ENCODE peak calls at places on chromosomes 13 and 19, in nine cellular contexts. Q, V, L, G, W, S, B, Y and U are unnamed samples.

GRCh38 chr19:17889609-17890214 is 18.0 kb downstream of the SLC5A5 start:
- DNase-seq in S (peak; percentile 49), Q (no peak), B (no peak), W (no peak), L (peak; percentile 65), G (peak; percentile 66), Y (peak; percentile 90), V (no peak), U (peak; percentile 54)

GRCh38 chr13:30698023-30698422 is 37.3 kb upstream of the ALOX5AP start:
- DNase-seq in B (no peak), S (no peak), G (peak; percentile 54), Q (no peak), V (no peak), L (no peak), W (no peak), Y (no peak), U (no peak)

GRCh38 chr13:111210488-111210887 is 95.4 kb downstream of the ARHGEF7 start:
- DNase-seq in G (peak; percentile 88), S (no peak), Y (no peak), W (no peak), L (no peak), B (no peak), Q (no peak), V (no peak), U (no peak)

GRCh38 chr19:29645911-29646310 is 19.4 kb upstream of the PLEKHF1 start:
- DNase-seq in S (no peak), Q (peak; percentile 64), B (no peak), G (peak; percentile 89), L (no peak), W (no peak), V (no peak), Y (no peak), U (no peak)

GRCh38 chr13:39890537-39890936 is 235.1 kb downstream of the COG6 start:
- DNase-seq in B (no peak), W (no peak), S (no peak), Y (no peak), Q (no peak), L (no peak), G (no peak), V (no peak), U (no peak)

GRCh38 chr13:110759710-110760109 is 46.2 kb downstream of the ING1 start:
- DNase-seq in G (peak; percentile 63), B (no peak), L (no peak), Y (no peak), S (no peak), V (no peak), Q (no peak), W (no peak), U (no peak)

GRCh38 chr19:15449620-15450527 is at the start of gene WIZ:
- DNase-seq in B (peak; percentile 74), S (peak; percentile 95), G (peak; percentile 85), Y (peak; percentile 92), Q (peak; percentile 94), W (peak; percentile 92), L (peak; percentile 72), V (peak; percentile 92), U (peak; percentile 68)

GRCh38 chr13:23618341-23618740 is 48.1 kb downstream of the TNFRSF19 start:
- DNase-seq in Y (peak; percentile 30), W (no peak), B (no peak), L (no peak), V (no peak), S (no peak), G (peak; percentile 97), Q (no peak), U (no peak)

GRCh38 chr13:106173346-106173745 is 362.1 kb downstream of the EFNB2 start:
- DNase-seq in L (no peak), V (no peak), B (no peak), Q (no peak), W (no peak), G (no peak), S (no peak), Y (no peak), U (no peak)

GRCh38 chr19:57262044-57262443 is 18.2 kb upstream of the ZNF460 start:
- DNase-seq in S (no peak), L (no peak), W (no peak), Y (no peak), G (no peak), Q (no peak), V (no peak), B (no peak), U (no peak)

GRCh38 chr19:19471682-19472081 is 43.7 kb downstream of the TSSK6 start:
- DNase-seq in Y (no peak), L (no peak), Q (no peak), W (no peak), V (no peak), B (no peak), S (no peak), G (no peak), U (no peak)

GRCh38 chr19:19474950-19475781 is 40.2 kb downstream of the TSSK6 start:
- DNase-seq in Y (peak; percentile 73), S (no peak), W (no peak), Q (peak; percentile 78), B (no peak), V (no peak), G (no peak), L (no peak), U (no peak)

GRCh38 chr19:19477705-19478383 is 37.5 kb downstream of the TSSK6 start:
- DNase-seq in Y (no peak), V (no peak), L (no peak), S (no peak), B (no peak), G (no peak), W (peak; percentile 74), Q (no peak), U (no peak)

GRCh38 chr19:19480688-19481087 is 34.7 kb downstream of the TSSK6 start:
- DNase-seq in Q (no peak), V (no peak), S (no peak), W (no peak), B (no peak), Y (no peak), L (no peak), G (no peak), U (no peak)

DNA sequence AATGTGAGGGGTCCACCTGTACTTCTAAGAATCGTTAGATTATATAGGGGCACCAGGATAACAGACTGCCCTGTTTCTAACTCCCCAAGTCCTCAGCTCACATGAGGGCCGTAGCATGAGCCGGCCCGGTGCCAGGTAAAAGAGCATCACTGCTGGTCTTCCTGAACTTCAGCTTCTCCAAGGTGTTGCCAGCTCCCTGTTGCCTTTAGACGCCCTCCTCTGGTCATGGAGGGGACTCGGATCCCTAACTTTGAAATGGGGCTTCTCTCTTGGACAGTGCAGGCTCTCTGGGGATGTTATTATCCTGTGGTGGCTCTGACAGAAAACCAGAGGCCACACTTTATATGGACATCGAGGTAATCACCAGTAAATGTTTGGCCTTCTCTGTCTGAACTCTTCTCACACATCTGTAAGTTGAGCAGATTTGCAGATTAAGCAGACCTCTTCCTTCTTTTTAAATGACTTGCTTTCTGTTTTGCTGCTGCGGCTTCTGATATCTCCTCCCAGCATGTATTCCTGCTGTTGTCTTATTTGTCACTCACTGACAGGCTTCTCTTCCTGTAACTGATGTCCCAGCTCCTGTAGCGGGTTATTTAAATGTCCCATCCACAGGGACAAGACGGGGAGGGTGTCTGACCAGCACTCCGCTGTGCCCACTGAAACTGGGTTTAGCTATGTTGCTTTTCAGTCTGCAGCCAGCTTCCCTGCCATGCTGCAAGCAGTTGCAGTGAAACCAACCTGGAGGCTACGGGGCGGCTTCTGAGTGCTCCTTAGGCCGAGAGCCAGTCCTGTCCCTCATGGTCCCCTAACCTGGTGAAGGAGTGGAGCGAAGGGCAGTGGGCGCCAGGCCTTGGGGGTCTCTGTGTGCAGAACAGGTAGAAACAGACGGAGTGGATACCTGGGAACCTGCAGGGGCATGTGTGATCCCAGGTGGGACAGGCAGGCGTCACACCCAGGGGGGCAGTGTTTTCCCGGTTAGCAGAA is 39.2 kb downstream of the TSSK6 start:
- DNase-seq in V (no peak), G (peak; percentile 42), S (no peak), Y (peak; percentile 82), Q (no peak), W (no peak), B (no peak), L (no peak), U (no peak)
- TF ChIP-seq CTCF in V (peak; percentile 39), G (peak; percentile 49), S (peak; percentile 43), Y (peak; percentile 59), Q (peak; percentile 42), W (no peak), B (peak; percentile 27), L (peak; percentile 46), U (peak; percentile 47)

GRCh38 chr19:39643591-39643990 is 12.1 kb upstream of the LGALS16 start:
- DNase-seq in B (no peak), W (no peak), Q (no peak), Y (no peak), V (no peak), G (no peak), S (no peak), L (no peak), U (no peak)
- TF ChIP-seq CTCF in B (no peak), W (no peak), Q (no peak), Y (no peak), V (no peak), G (no peak), S (no peak), L (no peak), U (no peak)

GRCh38 chr13:77563110-77563509 is 27.6 kb downstream of the SCEL start:
- DNase-seq in B (no peak), V (no peak), Y (peak; percentile 11), Q (no peak), S (no peak), W (no peak), G (peak; percentile 44), L (no peak), U (no peak)

GRCh38 chr13:77565635-77566034 is 30.1 kb downstream of the SCEL start:
- DNase-seq in Y (peak; percentile 65), G (peak; percentile 58), B (no peak), W (no peak), L (no peak), S (peak; percentile 36), Q (no peak), V (peak; percentile 34), U (no peak)
- TF ChIP-seq CTCF in Y (peak; percentile 80), G (peak; percentile 62), B (peak; percentile 77), W (no peak), L (peak; percentile 75), S (peak; percentile 41), Q (peak; percentile 56), V (peak; percentile 53), U (peak; percentile 67)

GRCh38 chr13:70960841-70961443 is 852.7 kb upstream of the KLHL1 start:
- DNase-seq in V (no peak), W (no peak), L (peak; percentile 4), Q (no peak), G (peak; percentile 50), B (no peak), S (peak; percentile 21), Y (peak; percentile 26), U (no peak)

GRCh38 chr13:70959376-70959775 is 851.1 kb upstream of the KLHL1 start:
- DNase-seq in S (no peak), L (no peak), B (no peak), Q (no peak), V (no peak), W (no peak), Y (no peak), G (no peak), U (no peak)

GRCh38 chr13:70967564-70967963 is 859.3 kb upstream of the KLHL1 start:
- DNase-seq in S (no peak), W (no peak), B (no peak), Y (no peak), Q (peak; percentile 64), V (no peak), L (no peak), G (no peak), U (no peak)

GRCh38 chr13:70964124-70964523 is 855.9 kb upstream of the KLHL1 start:
- DNase-seq in L (no peak), Q (no peak), B (no peak), W (no peak), S (no peak), G (no peak), Y (no peak), V (no peak), U (no peak)
- TF ChIP-seq CTCF in L (peak; percentile 50), Q (no peak), B (peak; percentile 18), W (no peak), S (no peak), G (no peak), Y (peak; percentile 46), V (no peak), U (peak; percentile 39)